ENCODE peak calls at places on chromosomes 11 and 22, in ten cellular contexts. One of them, this sample, is unnamed. For H3K4me1, the result is how much of the 10 kb centered on the place peaks cover.

GRCh38 chr22:40401532-40401931 is 31.1 kb downstream of the SGSM3 start:
- DNase-seq in right lobe of liver: peak
- DNase-seq in left ventricle myocardium inferior: no peak
- DNase-seq in ovary: no peak
- DNase-seq in tibial nerve: no peak
- DNase-seq in CD4-positive, alpha-beta memory T cell: peak
- DNase-seq in HAP-1: no peak
- DNase-seq in RWPE2: no peak
- DNase-seq in tibial artery: no peak
- DNase-seq in fibroblast of lung: no peak
- DNase-seq in this sample: no peak

GRCh38 chr22:18091916-18092526 is 14.2 kb downstream of the PEX26 start:
- DNase-seq in right lobe of liver: peak
- DNase-seq in left ventricle myocardium inferior: peak
- DNase-seq in ovary: peak
- DNase-seq in tibial nerve: peak
- DNase-seq in CD4-positive, alpha-beta memory T cell: peak
- DNase-seq in HAP-1: no peak
- DNase-seq in RWPE2: no peak
- DNase-seq in tibial artery: peak
- DNase-seq in fibroblast of lung: peak
- DNase-seq in this sample: peak

GRCh38 chr11:100682247-100682969 is 4.7 kb upstream of the ARHGAP42 start:
- DNase-seq in right lobe of liver: no peak
- DNase-seq in left ventricle myocardium inferior: no peak
- DNase-seq in ovary: no peak
- DNase-seq in tibial nerve: no peak
- DNase-seq in CD4-positive, alpha-beta memory T cell: no peak
- DNase-seq in HAP-1: peak
- DNase-seq in RWPE2: no peak
- DNase-seq in tibial artery: no peak
- DNase-seq in fibroblast of lung: no peak
- DNase-seq in this sample: no peak

GRCh38 chr22:49948958-49949913 is 11.3 kb upstream of the PIM3 start:
- DNase-seq in right lobe of liver: peak
- DNase-seq in left ventricle myocardium inferior: no peak
- DNase-seq in ovary: no peak
- DNase-seq in tibial nerve: no peak
- DNase-seq in CD4-positive, alpha-beta memory T cell: no peak
- DNase-seq in HAP-1: no peak
- DNase-seq in RWPE2: no peak
- DNase-seq in tibial artery: no peak
- DNase-seq in fibroblast of lung: no peak
- DNase-seq in this sample: no peak

GRCh38 chr11:126838779-126839178 is 161.8 kb downstream of the KIRREL3 start:
- DNase-seq in right lobe of liver: no peak
- DNase-seq in left ventricle myocardium inferior: no peak
- DNase-seq in ovary: no peak
- DNase-seq in tibial nerve: no peak
- DNase-seq in CD4-positive, alpha-beta memory T cell: no peak
- DNase-seq in HAP-1: no peak
- DNase-seq in RWPE2: no peak
- DNase-seq in tibial artery: no peak
- DNase-seq in fibroblast of lung: no peak
- DNase-seq in this sample: no peak

GRCh38 chr11:12280838-12281565 is 96.4 kb upstream of the PARVA start:
- DNase-seq in right lobe of liver: peak
- DNase-seq in left ventricle myocardium inferior: no peak
- DNase-seq in ovary: no peak
- DNase-seq in tibial nerve: no peak
- DNase-seq in CD4-positive, alpha-beta memory T cell: no peak
- DNase-seq in HAP-1: no peak
- DNase-seq in RWPE2: no peak
- DNase-seq in tibial artery: no peak
- DNase-seq in fibroblast of lung: peak
- DNase-seq in this sample: no peak

GRCh38 chr22:49959782-49960158 is 802 bp upstream of the PIM3 start:
- DNase-seq in right lobe of liver: peak
- DNase-seq in left ventricle myocardium inferior: no peak
- DNase-seq in ovary: peak
- DNase-seq in tibial nerve: no peak
- DNase-seq in CD4-positive, alpha-beta memory T cell: no peak
- DNase-seq in HAP-1: no peak
- DNase-seq in RWPE2: no peak
- DNase-seq in tibial artery: no peak
- DNase-seq in fibroblast of lung: peak
- DNase-seq in this sample: no peak

GRCh38 chr22:42176271-42176670 is 45.7 kb upstream of the CYP2D6 start:
- DNase-seq in right lobe of liver: no peak
- DNase-seq in left ventricle myocardium inferior: no peak
- DNase-seq in ovary: no peak
- DNase-seq in tibial nerve: no peak
- DNase-seq in CD4-positive, alpha-beta memory T cell: no peak
- DNase-seq in HAP-1: no peak
- DNase-seq in RWPE2: no peak
- DNase-seq in tibial artery: no peak
- DNase-seq in fibroblast of lung: no peak
- DNase-seq in this sample: no peak

GRCh38 chr11:130217632-130218031 is 58.0 kb downstream of the ST14 start:
- DNase-seq in right lobe of liver: peak
- DNase-seq in left ventricle myocardium inferior: no peak
- DNase-seq in ovary: no peak
- DNase-seq in tibial nerve: no peak
- DNase-seq in CD4-positive, alpha-beta memory T cell: no peak
- DNase-seq in HAP-1: no peak
- DNase-seq in RWPE2: no peak
- DNase-seq in tibial artery: no peak
- DNase-seq in fibroblast of lung: no peak
- DNase-seq in this sample: no peak

GRCh38 chr11:122723576-122723975 is 68.1 kb downstream of the UBASH3B start:
- DNase-seq in right lobe of liver: no peak
- DNase-seq in left ventricle myocardium inferior: no peak
- DNase-seq in ovary: no peak
- DNase-seq in tibial nerve: no peak
- DNase-seq in CD4-positive, alpha-beta memory T cell: no peak
- DNase-seq in HAP-1: no peak
- DNase-seq in RWPE2: no peak
- DNase-seq in tibial artery: no peak
- DNase-seq in fibroblast of lung: peak
- DNase-seq in this sample: peak

GRCh38 chr11:17755891-17756290 is 21.3 kb downstream of the KCNC1 start:
- DNase-seq in right lobe of liver: no peak
- DNase-seq in left ventricle myocardium inferior: no peak
- DNase-seq in ovary: no peak
- DNase-seq in tibial nerve: no peak
- DNase-seq in CD4-positive, alpha-beta memory T cell: no peak
- DNase-seq in HAP-1: no peak
- DNase-seq in RWPE2: no peak
- DNase-seq in tibial artery: no peak
- DNase-seq in fibroblast of lung: no peak
- DNase-seq in this sample: no peak

GRCh38 chr22:41917906-41918791 is 3.3 kb upstream of the SHISA8 start:
- DNase-seq in right lobe of liver: peak
- DNase-seq in left ventricle myocardium inferior: peak
- DNase-seq in ovary: no peak
- DNase-seq in tibial nerve: no peak
- DNase-seq in CD4-positive, alpha-beta memory T cell: no peak
- DNase-seq in HAP-1: no peak
- DNase-seq in RWPE2: no peak
- DNase-seq in tibial artery: peak
- DNase-seq in fibroblast of lung: peak
- DNase-seq in this sample: no peak

GRCh38 chr11:19715373-19715772 is 2.7 kb downstream of the NAV2 start:
- DNase-seq in right lobe of liver: peak
- DNase-seq in left ventricle myocardium inferior: no peak
- DNase-seq in ovary: no peak
- DNase-seq in tibial nerve: no peak
- DNase-seq in CD4-positive, alpha-beta memory T cell: no peak
- DNase-seq in HAP-1: no peak
- DNase-seq in RWPE2: no peak
- DNase-seq in tibial artery: no peak
- DNase-seq in fibroblast of lung: peak
- DNase-seq in this sample: peak

GRCh38 chr11:19723572-19724342 is 11.1 kb downstream of the NAV2 start:
- DNase-seq in right lobe of liver: peak
- DNase-seq in left ventricle myocardium inferior: no peak
- DNase-seq in ovary: no peak
- DNase-seq in tibial nerve: no peak
- DNase-seq in CD4-positive, alpha-beta memory T cell: peak
- DNase-seq in HAP-1: no peak
- DNase-seq in RWPE2: no peak
- DNase-seq in tibial artery: peak
- DNase-seq in fibroblast of lung: peak
- DNase-seq in this sample: peak

GRCh38 chr11:19718976-19719375 is 6.3 kb downstream of the NAV2 start:
- DNase-seq in right lobe of liver: no peak
- DNase-seq in left ventricle myocardium inferior: no peak
- DNase-seq in ovary: no peak
- DNase-seq in tibial nerve: no peak
- DNase-seq in CD4-positive, alpha-beta memory T cell: no peak
- DNase-seq in HAP-1: no peak
- DNase-seq in RWPE2: no peak
- DNase-seq in tibial artery: no peak
- DNase-seq in fibroblast of lung: no peak
- DNase-seq in this sample: no peak

GRCh38 chr11:19722702-19723101 is 10.1 kb downstream of the NAV2 start:
- DNase-seq in right lobe of liver: no peak
- DNase-seq in left ventricle myocardium inferior: no peak
- DNase-seq in ovary: no peak
- DNase-seq in tibial nerve: no peak
- DNase-seq in CD4-positive, alpha-beta memory T cell: no peak
- DNase-seq in HAP-1: no peak
- DNase-seq in RWPE2: no peak
- DNase-seq in tibial artery: no peak
- DNase-seq in fibroblast of lung: no peak
- DNase-seq in this sample: no peak

GRCh38 chr11:19719960-19720359 is 7.3 kb downstream of the NAV2 start:
- DNase-seq in right lobe of liver: no peak
- DNase-seq in left ventricle myocardium inferior: no peak
- DNase-seq in ovary: no peak
- DNase-seq in tibial nerve: no peak
- DNase-seq in CD4-positive, alpha-beta memory T cell: no peak
- DNase-seq in HAP-1: no peak
- DNase-seq in RWPE2: no peak
- DNase-seq in tibial artery: no peak
- DNase-seq in fibroblast of lung: no peak
- DNase-seq in this sample: no peak
- H3K4me1 ChIP-seq in right lobe of liver: under half
- H3K4me1 ChIP-seq in left ventricle myocardium inferior: half or more
- H3K4me1 ChIP-seq in ovary: under half
- H3K4me1 ChIP-seq in tibial nerve: half or more
- H3K4me1 ChIP-seq in CD4-positive, alpha-beta memory T cell: under half
- H3K4me1 ChIP-seq in HAP-1: under half
- H3K4me1 ChIP-seq in RWPE2: under half
- H3K4me1 ChIP-seq in tibial artery: under half
- H3K4me1 ChIP-seq in fibroblast of lung: under half
- H3K4me1 ChIP-seq in this sample: under half

DNA sequence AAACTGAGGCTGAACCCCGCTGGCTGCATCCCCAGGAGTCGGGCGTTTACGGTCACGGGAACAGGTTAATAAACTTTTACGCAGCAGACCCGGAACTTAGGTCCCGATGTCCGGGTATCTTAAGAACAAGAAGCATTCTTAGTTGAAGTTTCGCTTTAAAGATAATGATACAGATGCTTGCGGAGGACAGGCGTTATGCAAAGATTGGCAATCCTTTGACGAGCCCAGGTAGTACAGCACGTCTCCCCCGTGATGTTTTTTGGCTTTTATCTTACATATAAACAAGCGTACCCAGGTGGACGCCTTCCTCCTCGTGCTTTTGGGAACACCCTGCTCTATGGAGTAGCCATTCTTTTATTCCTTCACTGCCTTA is 869 bp upstream of the TOLLIP start:
- DNase-seq in right lobe of liver: no peak
- DNase-seq in left ventricle myocardium inferior: no peak
- DNase-seq in ovary: no peak
- DNase-seq in tibial nerve: no peak
- DNase-seq in CD4-positive, alpha-beta memory T cell: peak
- DNase-seq in HAP-1: no peak
- DNase-seq in RWPE2: no peak
- DNase-seq in tibial artery: no peak
- DNase-seq in fibroblast of lung: no peak
- DNase-seq in this sample: no peak
- H3K4me3 ChIP-seq in right lobe of liver: peak
- H3K4me3 ChIP-seq in left ventricle myocardium inferior: peak
- H3K4me3 ChIP-seq in ovary: peak
- H3K4me3 ChIP-seq in tibial nerve: peak
- H3K4me3 ChIP-seq in CD4-positive, alpha-beta memory T cell: peak
- H3K4me3 ChIP-seq in HAP-1: no peak
- H3K4me3 ChIP-seq in RWPE2: peak
- H3K4me3 ChIP-seq in tibial artery: peak
- H3K4me3 ChIP-seq in fibroblast of lung: peak
- H3K4me3 ChIP-seq in this sample: peak

DNA sequence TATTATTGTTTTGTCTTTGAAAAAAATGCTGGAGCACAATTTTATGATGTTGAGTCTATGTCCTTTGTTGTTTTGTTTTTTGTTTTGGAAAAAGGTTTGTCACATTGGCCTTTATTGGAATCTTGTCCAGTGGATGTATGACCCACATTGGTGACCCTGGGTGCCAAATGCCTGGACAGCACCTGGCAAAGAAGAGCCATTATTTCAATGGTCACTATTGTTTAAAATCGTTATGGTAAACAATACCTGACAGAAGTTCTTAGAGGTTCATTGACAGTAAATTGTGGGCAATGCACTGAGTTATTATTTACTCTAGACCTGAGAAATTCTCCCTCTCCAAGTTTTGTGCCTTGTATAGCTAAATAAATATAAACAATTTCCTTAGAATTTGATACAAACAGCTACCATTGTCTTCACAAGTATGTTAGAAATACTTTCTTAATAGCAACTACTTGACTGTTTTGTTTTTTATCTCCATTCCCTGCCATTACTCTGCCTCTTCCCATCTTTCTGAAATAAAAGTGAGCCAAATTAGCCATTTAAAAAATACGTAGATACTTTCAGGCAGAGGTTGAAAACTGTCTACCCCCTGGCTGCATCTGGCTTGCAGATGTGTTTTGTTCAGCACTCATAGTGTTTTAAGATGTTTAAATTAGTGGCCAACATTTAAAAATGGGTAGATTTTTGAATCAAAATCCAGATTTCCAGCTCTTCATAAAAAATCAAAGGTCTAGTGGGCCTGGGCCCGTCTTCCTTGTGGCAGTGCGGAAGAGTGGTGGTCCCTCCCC is 39.9 kb downstream of the BMAL1 start:
- DNase-seq in right lobe of liver: no peak
- DNase-seq in left ventricle myocardium inferior: no peak
- DNase-seq in ovary: no peak
- DNase-seq in tibial nerve: no peak
- DNase-seq in CD4-positive, alpha-beta memory T cell: no peak
- DNase-seq in HAP-1: no peak
- DNase-seq in RWPE2: no peak
- DNase-seq in tibial artery: no peak
- DNase-seq in fibroblast of lung: no peak
- DNase-seq in this sample: no peak
- H3K4me1 ChIP-seq in right lobe of liver: under half
- H3K4me1 ChIP-seq in left ventricle myocardium inferior: half or more
- H3K4me1 ChIP-seq in ovary: under half
- H3K4me1 ChIP-seq in tibial nerve: half or more
- H3K4me1 ChIP-seq in CD4-positive, alpha-beta memory T cell: half or more
- H3K4me1 ChIP-seq in HAP-1: under half
- H3K4me1 ChIP-seq in RWPE2: under half
- H3K4me1 ChIP-seq in tibial artery: under half
- H3K4me1 ChIP-seq in fibroblast of lung: under half
- H3K4me1 ChIP-seq in this sample: under half

GRCh38 chr11:86745571-86745970 is 54.8 kb upstream of the PRSS23 start:
- DNase-seq in right lobe of liver: no peak
- DNase-seq in left ventricle myocardium inferior: no peak
- DNase-seq in ovary: no peak
- DNase-seq in tibial nerve: no peak
- DNase-seq in CD4-positive, alpha-beta memory T cell: no peak
- DNase-seq in HAP-1: no peak
- DNase-seq in RWPE2: no peak
- DNase-seq in tibial artery: no peak
- DNase-seq in fibroblast of lung: peak
- DNase-seq in this sample: no peak
- H3K4me3 ChIP-seq in right lobe of liver: no peak
- H3K4me3 ChIP-seq in left ventricle myocardium inferior: no peak
- H3K4me3 ChIP-seq in ovary: no peak
- H3K4me3 ChIP-seq in tibial nerve: no peak
- H3K4me3 ChIP-seq in CD4-positive, alpha-beta memory T cell: no peak
- H3K4me3 ChIP-seq in HAP-1: no peak
- H3K4me3 ChIP-seq in RWPE2: no peak
- H3K4me3 ChIP-seq in tibial artery: no peak
- H3K4me3 ChIP-seq in fibroblast of lung: no peak
- H3K4me3 ChIP-seq in this sample: no peak